ENCODE peak calls at places on chromosomes 4 and X, in six cellular contexts. L is lower leg skin, D is mesothelial cell of epicardium, C is endothelial cell, G is heart left ventricle, T is BJ. R is an unnamed sample.

GRCh38 chr4:40525811-40526598 is 103.7 kb downstream of the RBM47 start:
- DNase-seq in L (no peak), D (no peak), C (no peak), G (no peak), T (peak), R (no peak)

GRCh38 chr4:174181827-174182226 is 101.6 kb downstream of the FBXO8 start:
- DNase-seq in L (no peak), D (no peak), C (no peak), G (no peak), T (no peak), R (no peak)

GRCh38 chrX:139200793-139201192 is 329.7 kb upstream of the F9 start:
- DNase-seq in L (no peak), D (no peak), C (no peak), G (no peak), T (no peak), R (no peak)

GRCh38 chr4:37322122-37322521 is 77.6 kb downstream of the NWD2 start:
- DNase-seq in L (no peak), D (no peak), C (no peak), G (no peak), T (no peak), R (no peak)

GRCh38 chrX:64894454-64895038 is 81.7 kb downstream of the ZC4H2 start:
- DNase-seq in L (no peak), D (no peak), C (peak), G (peak), T (no peak), R (no peak)

GRCh38 chrX:154359362-154360154 is 14.9 kb downstream of the FLNA start:
- DNase-seq in L (no peak), D (no peak), C (no peak), G (no peak), T (no peak), R (no peak)

GRCh38 chr4:6452897-6453687 is 19.3 kb downstream of the PPP2R2C start:
- DNase-seq in L (no peak), D (no peak), C (no peak), G (no peak), T (no peak), R (no peak)

GRCh38 chr4:186017801-186018200 is 51.2 kb upstream of the TLR3 start:
- DNase-seq in L (no peak), D (no peak), C (no peak), G (no peak), T (no peak), R (peak)

GRCh38 chr4:145933134-145933533 is 5.5 kb downstream of the ZNF827 start:
- DNase-seq in L (no peak), D (no peak), C (no peak), G (no peak), T (no peak), R (no peak)

GRCh38 chrX:50707376-50707775 is 106.6 kb downstream of the SHROOM4 start:
- DNase-seq in L (no peak), D (no peak), C (no peak), G (no peak), T (no peak), R (no peak)

GRCh38 chrX:24870143-24870542 is 145.6 kb downstream of the ARX start:
- DNase-seq in L (no peak), D (no peak), C (no peak), G (no peak), T (no peak), R (no peak)

GRCh38 chr4:12409507-12410190 is 981.0 kb upstream of the HS3ST1 start:
- DNase-seq in L (no peak), D (no peak), C (no peak), G (no peak), T (no peak), R (no peak)
- TF ChIP-seq CTCF in L (no peak), D (no peak), C (no peak), G (no peak), T (no peak), R (no peak)

GRCh38 chrX:132483523-132483922 is 5.3 kb downstream of the MBNL3 start:
- DNase-seq in L (no peak), D (no peak), C (no peak), G (no peak), T (no peak), R (no peak)
- TF ChIP-seq CTCF in L (no peak), D (no peak), C (no peak), G (no peak), T (no peak), R (no peak)

DNA sequence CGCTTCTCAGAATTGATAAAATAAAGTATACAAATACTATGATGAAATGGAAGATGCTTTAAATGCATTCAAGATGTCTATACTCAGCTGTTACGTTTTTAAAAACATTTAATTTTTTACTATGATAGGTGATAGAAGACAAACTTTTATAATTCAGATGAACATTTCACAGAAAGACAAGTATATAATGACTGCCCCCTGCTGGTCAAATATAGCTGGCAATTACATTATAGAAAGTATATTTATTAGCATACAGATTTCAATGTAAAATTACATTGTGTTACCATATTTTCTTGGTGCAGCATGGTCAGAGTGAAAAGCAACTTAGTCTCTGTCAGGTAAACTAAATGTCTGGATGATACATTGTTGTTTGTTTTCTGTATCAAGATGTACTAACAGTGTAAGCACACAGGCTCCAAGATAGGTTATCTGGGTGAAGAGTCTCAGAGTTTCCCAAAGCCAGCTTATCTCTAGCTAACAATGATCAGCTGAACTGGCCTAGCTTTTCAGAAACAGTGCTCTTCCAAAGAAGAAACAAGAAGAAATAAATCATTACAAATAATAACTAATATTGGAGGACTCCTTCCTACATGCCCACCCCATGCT is 54.1 kb downstream of the SRPX start:
- DNase-seq in L (no peak), D (no peak), C (no peak), G (no peak), T (no peak), R (no peak)
- TF ChIP-seq CTCF in L (no peak), D (peak), C (peak), G (peak), T (peak), R (peak)

DNA sequence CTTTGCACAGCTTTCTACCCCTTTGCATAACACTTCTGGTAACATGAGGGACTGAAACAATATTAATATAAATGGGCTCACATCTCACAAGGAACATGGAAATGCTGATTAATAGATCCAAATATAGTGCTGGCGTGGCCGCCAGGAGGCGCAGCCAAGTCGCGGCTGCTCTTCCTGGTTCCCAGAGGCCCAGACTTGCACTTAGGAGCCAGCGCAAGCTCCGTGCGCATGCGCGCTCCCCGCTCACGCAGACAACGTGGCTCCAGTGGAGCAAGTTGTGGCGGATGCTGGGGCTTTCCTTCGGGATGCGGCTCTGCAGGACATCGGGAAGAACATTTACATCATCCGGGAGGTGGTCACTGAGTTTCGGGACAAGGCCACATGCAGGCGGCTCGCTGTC is 318.3 kb upstream of the SLC7A11 start:
- DNase-seq in L (no peak), D (no peak), C (no peak), G (no peak), T (no peak), R (no peak)
- TF ChIP-seq CTCF in L (no peak), D (no peak), C (no peak), G (no peak), T (no peak), R (no peak)

GRCh38 chr4:134780244-134780643 is 578.7 kb upstream of the PABPC4L start:
- DNase-seq in L (no peak), D (no peak), C (no peak), G (no peak), T (no peak), R (no peak)

GRCh38 chr4:134773497-134774000 is 572.0 kb upstream of the PABPC4L start:
- DNase-seq in L (no peak), D (no peak), C (no peak), G (no peak), T (no peak), R (no peak)

GRCh38 chr4:134777626-134778025 is 576.0 kb upstream of the PABPC4L start:
- DNase-seq in L (no peak), D (no peak), C (peak), G (no peak), T (no peak), R (no peak)
- TF ChIP-seq CTCF in L (no peak), D (no peak), C (no peak), G (no peak), T (peak), R (peak)

GRCh38 chr4:1661695-1662094 is 22.4 kb downstream of the FAM53A start:
- DNase-seq in L (no peak), D (no peak), C (no peak), G (no peak), T (no peak), R (no peak)
- TF ChIP-seq CTCF in L (no peak), D (no peak), C (no peak), G (no peak), T (no peak), R (no peak)

R was measured in osteocyte.